ENCODE peak calls at places on chromosomes 4 and X, in ten cellular contexts. One of them, this sample, is unnamed.

GRCh38 chrX:37302569-37302968 is 46.6 kb upstream of the PRRG1 start:
- DNase-seq in thoracic aorta: no peak
- DNase-seq in transverse colon: peak; percentile 12
- DNase-seq in fibroblast of mammary gland: peak; percentile 5
- DNase-seq in fibroblast of villous mesenchyme: peak; percentile 49
- DNase-seq in ascending aorta: no peak
- DNase-seq in stomach: no peak
- DNase-seq in lower lobe of right lung: no peak
- DNase-seq in heart left ventricle: peak; percentile 5
- DNase-seq in cardiac fibroblast: peak; percentile 49
- DNase-seq in this sample: peak; percentile 50

GRCh38 chr4:89753601-89754066 is 83.3 kb downstream of the SNCA start:
- DNase-seq in fibroblast of villous mesenchyme: peak; percentile 98
- DNase-seq in transverse colon: no peak
- DNase-seq in heart left ventricle: no peak
- DNase-seq in ascending aorta: no peak
- DNase-seq in cardiac fibroblast: peak; percentile 94
- DNase-seq in lower lobe of right lung: no peak
- DNase-seq in thoracic aorta: no peak
- DNase-seq in fibroblast of mammary gland: peak; percentile 100
- DNase-seq in stomach: no peak
- DNase-seq in this sample: peak; percentile 68

GRCh38 chr4:150769235-150769634 is 187.3 kb downstream of the MAB21L2 start:
- DNase-seq in cardiac fibroblast: peak; percentile 81
- DNase-seq in thoracic aorta: no peak
- DNase-seq in heart left ventricle: no peak
- DNase-seq in lower lobe of right lung: no peak
- DNase-seq in fibroblast of mammary gland: peak; percentile 86
- DNase-seq in transverse colon: peak; percentile 18
- DNase-seq in fibroblast of villous mesenchyme: peak; percentile 46
- DNase-seq in stomach: no peak
- DNase-seq in ascending aorta: no peak
- DNase-seq in this sample: peak; percentile 29

GRCh38 chr4:184355111-184355604 is 119.2 kb downstream of the IRF2 start:
- DNase-seq in ascending aorta: no peak
- DNase-seq in thoracic aorta: peak; percentile 21
- DNase-seq in heart left ventricle: peak; percentile 86
- DNase-seq in stomach: no peak
- DNase-seq in lower lobe of right lung: no peak
- DNase-seq in fibroblast of mammary gland: peak; percentile 91
- DNase-seq in transverse colon: no peak
- DNase-seq in cardiac fibroblast: peak; percentile 98
- DNase-seq in fibroblast of villous mesenchyme: peak; percentile 89
- DNase-seq in this sample: peak; percentile 56

GRCh38 chr4:44446801-44447562 is 1.6 kb downstream of the KCTD8 start:
- DNase-seq in lower lobe of right lung: no peak
- DNase-seq in fibroblast of villous mesenchyme: no peak
- DNase-seq in thoracic aorta: no peak
- DNase-seq in ascending aorta: no peak
- DNase-seq in heart left ventricle: no peak
- DNase-seq in transverse colon: no peak
- DNase-seq in fibroblast of mammary gland: no peak
- DNase-seq in stomach: peak; percentile 33
- DNase-seq in cardiac fibroblast: no peak
- DNase-seq in this sample: peak; percentile 8

GRCh38 chr4:141329174-141329569 is 108.5 kb downstream of the ZNF330 start:
- DNase-seq in transverse colon: no peak
- DNase-seq in fibroblast of mammary gland: peak; percentile 92
- DNase-seq in thoracic aorta: no peak
- DNase-seq in cardiac fibroblast: peak; percentile 81
- DNase-seq in heart left ventricle: no peak
- DNase-seq in lower lobe of right lung: no peak
- DNase-seq in ascending aorta: no peak
- DNase-seq in stomach: no peak
- DNase-seq in fibroblast of villous mesenchyme: peak; percentile 97
- DNase-seq in this sample: no peak

GRCh38 chrX:47751670-47752069 is 85.0 kb upstream of the ZNF81 start:
- DNase-seq in thoracic aorta: no peak
- DNase-seq in heart left ventricle: no peak
- DNase-seq in cardiac fibroblast: peak; percentile 48
- DNase-seq in transverse colon: peak; percentile 60
- DNase-seq in ascending aorta: no peak
- DNase-seq in lower lobe of right lung: peak; percentile 42
- DNase-seq in stomach: peak; percentile 43
- DNase-seq in fibroblast of mammary gland: peak; percentile 37
- DNase-seq in fibroblast of villous mesenchyme: peak; percentile 19
- DNase-seq in this sample: peak; percentile 48

GRCh38 chr4:186770446-186771175 is 47.0 kb upstream of the FAT1 start:
- DNase-seq in fibroblast of mammary gland: peak; percentile 54
- DNase-seq in fibroblast of villous mesenchyme: peak; percentile 67
- DNase-seq in transverse colon: no peak
- DNase-seq in stomach: no peak
- DNase-seq in cardiac fibroblast: peak; percentile 79
- DNase-seq in thoracic aorta: no peak
- DNase-seq in lower lobe of right lung: no peak
- DNase-seq in ascending aorta: no peak
- DNase-seq in heart left ventricle: no peak
- DNase-seq in this sample: no peak

GRCh38 chrX:132774312-132774711 is 184.1 kb downstream of the HS6ST2 start:
- DNase-seq in thoracic aorta: no peak
- DNase-seq in transverse colon: no peak
- DNase-seq in cardiac fibroblast: no peak
- DNase-seq in fibroblast of mammary gland: no peak
- DNase-seq in ascending aorta: no peak
- DNase-seq in heart left ventricle: no peak
- DNase-seq in lower lobe of right lung: no peak
- DNase-seq in stomach: no peak
- DNase-seq in fibroblast of villous mesenchyme: peak; percentile 3
- DNase-seq in this sample: peak; percentile 26

GRCh38 chr4:183541081-183542045 is 36.5 kb downstream of the ING2 start:
- DNase-seq in heart left ventricle: no peak
- DNase-seq in cardiac fibroblast: no peak
- DNase-seq in fibroblast of mammary gland: peak; percentile 16
- DNase-seq in fibroblast of villous mesenchyme: peak; percentile 60
- DNase-seq in ascending aorta: no peak
- DNase-seq in transverse colon: no peak
- DNase-seq in lower lobe of right lung: no peak
- DNase-seq in stomach: no peak
- DNase-seq in thoracic aorta: no peak
- DNase-seq in this sample: peak; percentile 14

GRCh38 chr4:60724623-60725022 is 475.5 kb upstream of the ADGRL3 start:
- DNase-seq in cardiac fibroblast: peak; percentile 94
- DNase-seq in fibroblast of villous mesenchyme: peak; percentile 77
- DNase-seq in lower lobe of right lung: no peak
- DNase-seq in heart left ventricle: peak; percentile 10
- DNase-seq in thoracic aorta: no peak
- DNase-seq in transverse colon: no peak
- DNase-seq in stomach: no peak
- DNase-seq in fibroblast of mammary gland: peak; percentile 61
- DNase-seq in ascending aorta: peak; percentile 72
- DNase-seq in this sample: peak; percentile 38

GRCh38 chrX:95764972-95765451 is 919.6 kb upstream of the DIAPH2 start:
- DNase-seq in ascending aorta: no peak
- DNase-seq in fibroblast of mammary gland: peak; percentile 44
- DNase-seq in stomach: no peak
- DNase-seq in thoracic aorta: no peak
- DNase-seq in transverse colon: no peak
- DNase-seq in heart left ventricle: no peak
- DNase-seq in cardiac fibroblast: peak; percentile 62
- DNase-seq in lower lobe of right lung: no peak
- DNase-seq in fibroblast of villous mesenchyme: peak; percentile 3
- DNase-seq in this sample: peak; percentile 75

DNA sequence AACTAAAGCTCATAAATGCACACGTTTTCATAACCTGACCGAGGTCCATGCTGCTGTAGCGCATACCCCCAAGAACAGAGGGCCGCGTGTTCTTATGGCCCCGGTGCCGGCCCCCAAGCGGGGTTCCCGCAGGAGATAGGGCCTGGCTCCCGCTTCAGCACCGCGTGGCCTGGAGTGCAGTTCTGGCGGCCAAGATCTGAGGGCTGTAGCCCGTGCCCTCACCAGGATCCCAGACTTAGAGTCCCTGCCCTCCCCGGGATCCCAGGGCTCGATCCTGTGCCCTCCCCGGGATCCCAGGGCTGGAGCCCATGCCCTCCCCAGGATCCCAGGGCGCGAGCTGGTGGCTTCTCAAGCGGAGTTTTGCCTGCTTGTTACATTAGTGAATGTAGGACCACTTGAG is 1.0 kb upstream of the GRPEL1 start:
- DNase-seq in transverse colon: no peak
- DNase-seq in thoracic aorta: no peak
- DNase-seq in heart left ventricle: no peak
- DNase-seq in lower lobe of right lung: no peak
- DNase-seq in stomach: no peak
- DNase-seq in cardiac fibroblast: peak; percentile 19
- DNase-seq in fibroblast of mammary gland: no peak
- DNase-seq in ascending aorta: peak; percentile 65
- DNase-seq in fibroblast of villous mesenchyme: peak; percentile 13
- DNase-seq in this sample: peak; percentile 50
- H3K4me3 ChIP-seq in transverse colon: no peak overlapping the region
- H3K4me3 ChIP-seq in thoracic aorta: peak overlapping the region; percentile 98
- H3K4me3 ChIP-seq in heart left ventricle: peak overlapping the region; percentile 74
- H3K4me3 ChIP-seq in lower lobe of right lung: peak overlapping the region; percentile 92
- H3K4me3 ChIP-seq in stomach: peak overlapping the region; percentile 83
- H3K4me3 ChIP-seq in cardiac fibroblast: peak overlapping the region; percentile 88
- H3K4me3 ChIP-seq in fibroblast of mammary gland: peak overlapping the region; percentile 71
- H3K4me3 ChIP-seq in ascending aorta: peak overlapping the region; percentile 84
- H3K4me3 ChIP-seq in fibroblast of villous mesenchyme: peak overlapping the region; percentile 81
- H3K4me3 ChIP-seq in this sample: peak overlapping the region; percentile 41

GRCh38 chr4:76736434-76736833 is 161.5 kb downstream of the SOWAHB start:
- DNase-seq in fibroblast of mammary gland: peak; percentile 61
- DNase-seq in stomach: no peak
- DNase-seq in thoracic aorta: no peak
- DNase-seq in ascending aorta: no peak
- DNase-seq in heart left ventricle: no peak
- DNase-seq in fibroblast of villous mesenchyme: peak; percentile 76
- DNase-seq in lower lobe of right lung: no peak
- DNase-seq in transverse colon: no peak
- DNase-seq in cardiac fibroblast: peak; percentile 65
- DNase-seq in this sample: no peak
- TF ChIP-seq CTCF in fibroblast of mammary gland: no peak
- TF ChIP-seq CTCF in stomach: no peak
- TF ChIP-seq CTCF in thoracic aorta: no peak
- TF ChIP-seq CTCF in ascending aorta: no peak
- TF ChIP-seq CTCF in heart left ventricle: no peak
- TF ChIP-seq CTCF in fibroblast of villous mesenchyme: no peak
- TF ChIP-seq CTCF in lower lobe of right lung: no peak
- TF ChIP-seq CTCF in transverse colon: no peak
- TF ChIP-seq CTCF in cardiac fibroblast: no peak
- TF ChIP-seq CTCF in this sample: no peak

GRCh38 chr4:152009046-152009445 is 248.2 kb upstream of the GATB start:
- DNase-seq in lower lobe of right lung: no peak
- DNase-seq in heart left ventricle: no peak
- DNase-seq in ascending aorta: peak; percentile 2
- DNase-seq in fibroblast of villous mesenchyme: no peak
- DNase-seq in stomach: no peak
- DNase-seq in transverse colon: no peak
- DNase-seq in cardiac fibroblast: no peak
- DNase-seq in thoracic aorta: no peak
- DNase-seq in fibroblast of mammary gland: no peak
- DNase-seq in this sample: no peak

GRCh38 chr4:152014280-152014679 is 253.5 kb upstream of the GATB start:
- DNase-seq in stomach: no peak
- DNase-seq in fibroblast of mammary gland: no peak
- DNase-seq in heart left ventricle: no peak
- DNase-seq in lower lobe of right lung: no peak
- DNase-seq in fibroblast of villous mesenchyme: no peak
- DNase-seq in cardiac fibroblast: no peak
- DNase-seq in ascending aorta: no peak
- DNase-seq in thoracic aorta: no peak
- DNase-seq in transverse colon: peak; percentile 53
- DNase-seq in this sample: no peak

GRCh38 chr4:152007108-152007507 is 246.3 kb upstream of the GATB start:
- DNase-seq in fibroblast of mammary gland: no peak
- DNase-seq in lower lobe of right lung: no peak
- DNase-seq in cardiac fibroblast: no peak
- DNase-seq in thoracic aorta: no peak
- DNase-seq in transverse colon: no peak
- DNase-seq in fibroblast of villous mesenchyme: no peak
- DNase-seq in heart left ventricle: no peak
- DNase-seq in ascending aorta: no peak
- DNase-seq in stomach: no peak
- DNase-seq in this sample: no peak

GRCh38 chr4:152011469-152011868 is 250.7 kb upstream of the GATB start:
- DNase-seq in transverse colon: no peak
- DNase-seq in lower lobe of right lung: no peak
- DNase-seq in fibroblast of mammary gland: no peak
- DNase-seq in stomach: no peak
- DNase-seq in thoracic aorta: no peak
- DNase-seq in heart left ventricle: no peak
- DNase-seq in ascending aorta: no peak
- DNase-seq in cardiac fibroblast: no peak
- DNase-seq in fibroblast of villous mesenchyme: no peak
- DNase-seq in this sample: no peak

DNA sequence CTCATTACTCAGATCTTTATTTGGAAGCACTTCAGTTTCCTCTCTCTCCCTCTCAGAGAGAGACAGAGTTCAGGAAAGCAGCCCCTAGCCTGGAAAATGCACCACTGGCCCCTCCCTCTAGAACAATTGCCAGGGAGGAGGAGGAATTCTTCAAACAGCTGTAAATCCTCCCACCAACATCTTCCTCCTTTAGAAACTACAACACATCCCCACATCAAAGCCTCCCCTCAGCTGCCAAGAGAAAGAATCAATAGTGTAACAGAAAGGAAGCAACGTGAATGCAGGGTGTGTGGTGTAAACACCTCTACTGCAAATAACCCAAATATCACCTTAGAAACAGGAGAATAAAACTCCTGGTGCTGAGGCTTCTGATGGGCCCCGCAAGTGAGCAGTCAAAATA is 249.9 kb upstream of the GATB start:
- DNase-seq in cardiac fibroblast: no peak
- DNase-seq in ascending aorta: no peak
- DNase-seq in lower lobe of right lung: no peak
- DNase-seq in stomach: no peak
- DNase-seq in thoracic aorta: no peak
- DNase-seq in fibroblast of villous mesenchyme: no peak
- DNase-seq in fibroblast of mammary gland: no peak
- DNase-seq in transverse colon: no peak
- DNase-seq in heart left ventricle: no peak
- DNase-seq in this sample: no peak
- H3K4me3 ChIP-seq in cardiac fibroblast: no peak overlapping the region
- H3K4me3 ChIP-seq in ascending aorta: no peak overlapping the region
- H3K4me3 ChIP-seq in lower lobe of right lung: no peak overlapping the region
- H3K4me3 ChIP-seq in stomach: no peak overlapping the region
- H3K4me3 ChIP-seq in thoracic aorta: no peak overlapping the region
- H3K4me3 ChIP-seq in fibroblast of villous mesenchyme: no peak overlapping the region
- H3K4me3 ChIP-seq in fibroblast of mammary gland: no peak overlapping the region
- H3K4me3 ChIP-seq in transverse colon: no peak overlapping the region
- H3K4me3 ChIP-seq in heart left ventricle: no peak overlapping the region
- H3K4me3 ChIP-seq in this sample: no peak overlapping the region

DNA sequence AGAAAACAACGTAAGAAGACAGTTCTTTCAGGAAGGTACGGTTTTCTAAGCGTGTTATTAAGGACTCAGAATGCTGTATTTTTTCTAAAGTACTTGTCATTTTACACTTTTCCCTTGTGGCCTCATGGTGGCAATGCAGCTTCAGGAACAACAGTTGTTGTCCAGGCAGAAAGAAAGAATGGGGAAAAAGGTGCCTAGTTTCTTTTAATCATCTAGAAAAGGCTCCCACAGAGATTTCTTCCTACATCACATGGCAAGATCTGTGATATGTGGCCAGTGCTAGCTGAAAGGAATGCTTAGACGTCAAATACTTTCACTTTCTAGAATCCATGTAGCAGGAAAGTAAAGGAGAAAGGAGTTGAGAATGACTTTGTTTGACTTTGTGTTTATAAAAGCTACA is 49.0 kb upstream of the TRAM1L1 start:
- DNase-seq in fibroblast of mammary gland: peak; percentile 41
- DNase-seq in ascending aorta: no peak
- DNase-seq in stomach: no peak
- DNase-seq in cardiac fibroblast: peak; percentile 33
- DNase-seq in heart left ventricle: no peak
- DNase-seq in thoracic aorta: no peak
- DNase-seq in transverse colon: no peak
- DNase-seq in fibroblast of villous mesenchyme: peak; percentile 44
- DNase-seq in lower lobe of right lung: no peak
- DNase-seq in this sample: peak; percentile 77
- TF ChIP-seq CTCF in fibroblast of mammary gland: peak; percentile 26
- TF ChIP-seq CTCF in ascending aorta: peak; percentile 18
- TF ChIP-seq CTCF in stomach: no peak
- TF ChIP-seq CTCF in cardiac fibroblast: peak; percentile 31
- TF ChIP-seq CTCF in heart left ventricle: no peak
- TF ChIP-seq CTCF in thoracic aorta: peak; percentile 17
- TF ChIP-seq CTCF in transverse colon: peak; percentile 13
- TF ChIP-seq CTCF in fibroblast of villous mesenchyme: peak; percentile 51
- TF ChIP-seq CTCF in lower lobe of right lung: peak; percentile 30
- TF ChIP-seq CTCF in this sample: peak; percentile 75

This sample was measured in hepatocyte.